ENCODE peak calls at places on chromosome 9, in ten cellular contexts. W is CD4-positive, alpha-beta memory T cell; K is right cardiac atrium; R is OCI-LY7; E is ovary; X is PC-3; B is lower lobe of right lung; H is GM12878; M is coronary artery; U is pancreas. O is an unnamed sample.

GRCh38 chr9:118252027-118252426 is 547.8 kb downstream of the TLR4 start:
- DNase-seq in X (no peak), E (no peak), H (no peak), R (no peak), W (no peak), B (no peak), M (no peak), K (no peak), U (no peak), O (no peak)

GRCh38 chr9:16619897-16620296 is 250.6 kb downstream of the BNC2 start:
- DNase-seq in E (no peak), R (no peak), H (no peak), X (no peak), W (no peak), B (no peak), U (no peak), M (no peak), K (no peak), O (no peak)

GRCh38 chr9:131585375-131585774 is 40.1 kb downstream of the PRRT1B start:
- DNase-seq in U (no peak), W (peak), H (no peak), B (no peak), X (no peak), R (peak), E (no peak), K (no peak), M (no peak), O (no peak)

GRCh38 chr9:77820293-77820954 is 172.3 kb upstream of the GNA14 start:
- DNase-seq in B (no peak), W (no peak), R (no peak), E (no peak), M (no peak), H (no peak), X (peak), K (no peak), U (no peak), O (no peak)

GRCh38 chr9:115000217-115000639 is 69.8 kb upstream of the TNFSF8 start:
- DNase-seq in H (no peak), U (no peak), W (no peak), X (no peak), K (no peak), B (no peak), M (no peak), R (no peak), E (no peak), O (no peak)

GRCh38 chr9:117555964-117556629 is 141.2 kb upstream of the ASTN2 start:
- DNase-seq in W (no peak), U (peak), H (peak), M (no peak), E (no peak), X (peak), R (peak), B (peak), K (peak), O (peak)

GRCh38 chr9:28883209-28883608 is 1309.9 kb upstream of the C9orf72 start:
- DNase-seq in M (no peak), X (no peak), K (no peak), R (no peak), U (no peak), W (no peak), B (no peak), E (no peak), H (no peak), O (no peak)

GRCh38 chr9:2354856-2355255 is 266.7 kb upstream of the VLDLR start:
- DNase-seq in U (no peak), M (no peak), B (no peak), H (no peak), W (no peak), E (peak), K (no peak), X (no peak), R (no peak), O (no peak)

GRCh38 chr9:38047301-38048251 is 21.5 kb downstream of the SHB start:
- DNase-seq in X (peak), R (no peak), B (peak), K (peak), M (no peak), H (no peak), E (peak), W (no peak), U (no peak), O (peak)

GRCh38 chr9:38117646-38118045 is 48.6 kb upstream of the SHB start:
- DNase-seq in K (no peak), R (no peak), W (no peak), X (no peak), E (no peak), H (no peak), M (peak), B (no peak), U (no peak), O (no peak)

GRCh38 chr9:97852001-97852398 is 1.0 kb upstream of the FOXE1 start:
- DNase-seq in E (no peak), X (no peak), W (no peak), U (no peak), K (no peak), M (no peak), H (no peak), R (no peak), B (no peak), O (no peak)

GRCh38 chr9:34382879-34383278 is 6.2 kb upstream of the MYORG start:
- DNase-seq in X (no peak), K (no peak), B (no peak), U (no peak), M (no peak), W (no peak), H (no peak), R (no peak), E (no peak), O (no peak)

GRCh38 chr9:119283118-119283794 is 86.0 kb downstream of the BRINP1 start:
- DNase-seq in W (no peak), H (no peak), U (no peak), R (no peak), B (no peak), K (peak), X (no peak), M (no peak), E (no peak), O (no peak)

GRCh38 chr9:87725356-87725899 is 491 bp upstream of the CTSL start:
- DNase-seq in U (peak), K (no peak), X (no peak), M (no peak), W (no peak), B (no peak), R (no peak), H (no peak), E (peak), O (no peak)

GRCh38 chr9:121556580-121556979 is 56.9 kb upstream of the GGTA1 start:
- DNase-seq in W (no peak), R (no peak), E (peak), X (peak), M (peak), B (no peak), U (no peak), H (no peak), K (peak), O (peak)

GRCh38 chr9:104279535-104280215 is 185.6 kb downstream of the SMC2 start:
- DNase-seq in U (no peak), R (no peak), K (no peak), W (no peak), H (no peak), E (no peak), M (no peak), B (no peak), X (peak), O (no peak)

GRCh38 chr9:105262497-105262896 is 18.0 kb downstream of the SLC44A1 start:
- DNase-seq in H (no peak), W (no peak), B (no peak), M (no peak), X (no peak), U (no peak), E (no peak), K (no peak), R (no peak), O (no peak)

GRCh38 chr9:20811872-20812271 is 127.8 kb downstream of the FOCAD start:
- DNase-seq in M (no peak), W (no peak), X (peak), U (no peak), E (no peak), K (no peak), R (no peak), B (no peak), H (no peak), O (no peak)

GRCh38 chr9:97705354-97705950 is 8.3 kb upstream of the XPA start:
- DNase-seq in W (peak), E (no peak), M (no peak), R (no peak), X (peak), H (no peak), U (no peak), K (no peak), B (no peak), O (no peak)

GRCh38 chr9:17532461-17532860 is 46.4 kb upstream of the SH3GL2 start:
- DNase-seq in E (no peak), M (no peak), H (no peak), K (no peak), U (no peak), X (no peak), R (no peak), B (no peak), W (no peak), O (no peak)

GRCh38 chr9:116705531-116705930 is 18.4 kb downstream of the TRIM32 start:
- DNase-seq in B (no peak), M (no peak), R (no peak), H (no peak), W (no peak), U (no peak), E (no peak), K (no peak), X (no peak), O (no peak)

GRCh38 chr9:115292584-115293271 is 174.8 kb upstream of the TNC start:
- DNase-seq in U (no peak), W (no peak), X (no peak), B (no peak), R (no peak), E (no peak), K (peak), M (no peak), H (no peak), O (no peak)

GRCh38 chr9:90060256-90060655 is 455.4 kb downstream of the GADD45G start:
- DNase-seq in K (no peak), U (no peak), R (no peak), X (no peak), B (no peak), M (no peak), E (no peak), H (no peak), W (no peak), O (no peak)

GRCh38 chr9:87580941-87581438 is 83.3 kb downstream of the DAPK1 start:
- DNase-seq in E (no peak), R (no peak), W (no peak), M (no peak), X (no peak), U (no peak), H (no peak), B (no peak), K (no peak), O (no peak)

GRCh38 chr9:7388755-7389154 is 410.8 kb downstream of the DMAC1 start:
- DNase-seq in K (no peak), R (no peak), E (no peak), X (no peak), B (no peak), U (no peak), W (no peak), M (no peak), H (no peak), O (no peak)

GRCh38 chr9:93024986-93025630 is 33.4 kb upstream of the SUSD3 start:
- DNase-seq in R (no peak), H (no peak), K (no peak), U (no peak), X (no peak), M (no peak), E (no peak), B (no peak), W (no peak), O (no peak)

GRCh38 chr9:95778957-95779356 is 96.5 kb upstream of the ERCC6L2 start:
- DNase-seq in X (no peak), E (peak), R (no peak), M (no peak), K (peak), H (no peak), B (no peak), W (no peak), U (no peak), O (no peak)

GRCh38 chr9:38232895-38233294 is 159.6 kb upstream of the ALDH1B1 start:
- DNase-seq in W (no peak), B (no peak), U (no peak), R (no peak), M (no peak), E (no peak), H (no peak), X (no peak), K (no peak), O (no peak)

GRCh38 chr9:27125030-27125429 is 16.0 kb downstream of the TEK start:
- DNase-seq in X (peak), K (peak), R (no peak), B (no peak), E (peak), M (peak), U (no peak), H (no peak), W (no peak), O (peak)

GRCh38 chr9:36742264-36742663 is 169.6 kb downstream of the MELK start:
- DNase-seq in K (no peak), E (no peak), B (no peak), U (no peak), H (no peak), R (peak), W (no peak), X (no peak), M (no peak), O (no peak)

GRCh38 chr9:98575379-98576346 is 133.1 kb downstream of the GABBR2 start:
- DNase-seq in B (no peak), W (no peak), R (peak), E (no peak), X (peak), H (peak), M (no peak), K (no peak), U (no peak), O (no peak)

DNA sequence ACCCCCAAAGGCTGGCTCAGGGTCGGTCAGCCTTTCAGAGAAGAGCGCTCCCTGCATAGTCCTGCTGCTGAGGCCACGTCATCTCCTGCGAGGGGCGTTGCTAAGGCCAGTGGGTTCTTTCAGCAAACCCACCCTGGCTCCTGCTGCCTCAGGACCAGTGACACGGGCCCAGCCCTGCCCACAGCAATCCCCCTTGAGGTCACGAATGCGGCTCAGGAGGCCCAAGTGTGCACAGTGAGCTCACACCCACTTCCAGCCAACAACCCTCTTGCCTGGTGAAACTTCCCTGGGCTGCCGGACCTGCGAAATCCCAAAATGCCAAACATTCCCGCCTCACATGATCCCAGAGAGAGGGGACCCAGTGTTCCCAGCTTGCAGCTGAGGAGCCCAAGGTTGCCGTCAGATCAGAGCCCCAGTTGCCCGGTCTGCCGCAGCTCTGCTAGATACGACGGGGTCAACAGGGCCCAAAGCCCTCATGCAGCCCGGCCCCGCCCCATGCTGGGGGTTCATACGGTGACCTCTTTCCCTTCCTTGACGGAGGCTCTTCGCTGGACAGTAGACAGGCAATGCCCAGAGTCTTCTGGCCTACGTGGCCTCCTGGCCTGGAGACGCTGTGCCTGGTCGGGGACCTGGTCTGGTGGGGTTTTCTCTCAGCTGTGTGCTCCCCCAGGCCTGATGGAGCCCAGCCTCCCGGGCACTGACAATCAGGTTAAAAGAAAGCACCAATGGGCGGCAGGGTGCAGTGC is 116.4 kb upstream of the COL5A1 start:
- DNase-seq in K (no peak), W (no peak), B (no peak), R (no peak), U (peak), E (no peak), X (no peak), H (no peak), M (no peak), O (no peak)
- H3K27ac ChIP-seq in K (no peak), W (no peak), B (no peak), R (no peak), U (no peak), E (no peak), X (no peak), H (no peak), M (peak), O (peak)

DNA sequence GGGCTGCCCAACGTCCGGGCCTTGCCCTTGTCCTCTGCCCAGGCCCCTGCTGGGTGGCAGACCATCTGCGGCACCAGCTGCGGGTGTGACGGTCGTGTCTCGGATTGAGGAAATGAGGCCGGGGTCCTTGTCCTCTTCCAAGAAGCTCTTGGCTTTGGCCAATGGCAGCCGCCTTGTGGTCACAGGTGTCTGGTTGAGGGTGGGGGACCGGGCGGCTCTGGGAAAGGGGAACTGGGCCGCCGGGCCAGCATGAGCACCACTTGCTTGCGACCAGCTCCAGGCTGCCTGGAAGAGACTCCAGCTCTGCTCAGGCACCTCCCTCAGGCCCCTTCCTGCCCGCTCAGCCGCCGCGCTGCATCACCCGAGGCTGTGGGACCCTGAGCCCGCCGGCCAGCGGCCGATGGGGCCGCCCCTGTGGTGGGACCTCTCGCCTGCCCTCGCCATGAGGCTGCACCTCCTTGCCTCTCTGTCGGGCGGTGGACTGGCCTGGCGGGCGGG is 59.7 kb downstream of the RXRA start:
- DNase-seq in H (no peak), E (no peak), K (no peak), W (no peak), R (no peak), M (no peak), U (no peak), X (no peak), B (no peak), O (no peak)
- H3K27ac ChIP-seq in H (no peak), E (no peak), K (no peak), W (no peak), R (no peak), M (peak), U (no peak), X (no peak), B (no peak), O (no peak)

GRCh38 chr9:83596899-83597504 is 25.9 kb upstream of the IDNK start:
- DNase-seq in X (peak), W (no peak), R (peak), E (peak), B (no peak), K (no peak), U (no peak), M (no peak), H (no peak), O (no peak)
- H3K27ac ChIP-seq in X (no peak), W (no peak), R (no peak), E (no peak), B (no peak), K (no peak), U (no peak), M (no peak), H (no peak), O (no peak)

DNA sequence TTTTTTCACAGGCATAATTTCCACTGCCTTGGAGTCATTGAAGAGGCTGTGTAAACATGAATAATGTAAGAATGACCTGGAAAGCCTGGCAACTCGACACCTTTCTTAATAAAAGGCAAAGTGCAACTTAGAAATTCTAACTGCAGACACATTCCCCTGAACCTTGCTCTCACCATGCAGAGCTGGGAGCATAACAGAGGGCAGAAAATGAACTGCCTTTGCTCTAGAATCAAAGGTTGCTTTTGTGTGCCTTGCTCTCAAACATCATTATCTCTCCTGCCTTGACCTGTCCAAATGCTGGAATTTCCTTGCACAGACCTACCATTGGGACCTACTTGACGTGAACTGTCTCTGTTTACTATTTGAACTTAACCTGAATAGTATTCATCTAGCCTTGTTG is 462.0 kb upstream of the ZNF462 start:
- DNase-seq in W (no peak), X (no peak), B (no peak), U (no peak), H (no peak), E (no peak), M (no peak), R (no peak), K (no peak), O (no peak)
- H3K27ac ChIP-seq in W (no peak), X (no peak), B (no peak), U (no peak), H (no peak), E (no peak), M (no peak), R (no peak), K (no peak), O (no peak)

GRCh38 chr9:125551781-125552180 is 155.2 kb downstream of the MAPKAP1 start:
- DNase-seq in E (no peak), H (no peak), M (no peak), K (no peak), X (no peak), W (no peak), R (no peak), U (no peak), B (no peak), O (no peak)

GRCh38 chr9:125549465-125550215 is 157.4 kb downstream of the MAPKAP1 start:
- DNase-seq in K (peak), W (no peak), X (no peak), H (no peak), E (peak), R (no peak), M (no peak), B (no peak), U (no peak), O (peak)

GRCh38 chr9:125548141-125548540 is 158.9 kb downstream of the MAPKAP1 start:
- DNase-seq in E (no peak), R (no peak), W (no peak), M (no peak), U (no peak), H (no peak), X (no peak), B (no peak), K (no peak), O (no peak)

GRCh38 chr9:125550216-125550614 is 156.8 kb downstream of the MAPKAP1 start:
- DNase-seq in W (no peak), K (no peak), R (no peak), B (no peak), H (no peak), U (no peak), X (no peak), M (no peak), E (no peak), O (no peak)

GRCh38 chr9:125550633-125551032 is 156.4 kb downstream of the MAPKAP1 start:
- DNase-seq in K (no peak), W (no peak), B (no peak), U (no peak), H (no peak), E (no peak), R (no peak), X (no peak), M (no peak), O (no peak)
- H3K27ac ChIP-seq in K (no peak), W (no peak), B (no peak), U (no peak), H (no peak), E (no peak), R (no peak), X (no peak), M (no peak), O (peak)

O was measured in heart right ventricle.